ENCODE peak calls at places on chromosomes 7 and 10, in ten cellular contexts. R is heart left ventricle, I is mammary epithelial cell, U is GM23338, Q is IMR-90, T is left ventricle myocardium inferior, G is colonic mucosa, K is DND-41, W is fibroblast of lung, Z is foreskin keratinocyte. V is an unnamed sample. For H3K4me1, the result is how much of the 10 kb centered on the place peaks cover.

GRCh38 chr10:121368347-121369025 is 229.8 kb downstream of the FGFR2 start:
- DNase-seq in R (no peak), I (no peak), U (peak), Q (no peak), T (no peak), G (no peak), K (no peak), W (no peak), Z (no peak), V (no peak)

GRCh38 chr7:101598422-101598957 is 30.6 kb downstream of the MYL10 start:
- DNase-seq in R (no peak), I (peak), U (no peak), Q (no peak), T (no peak), G (peak), K (no peak), W (no peak), Z (peak), V (peak)

GRCh38 chr7:130943336-130943901 is 209.4 kb upstream of the KLF14 start:
- DNase-seq in R (no peak), I (peak), U (no peak), Q (peak), T (no peak), G (no peak), K (no peak), W (peak), Z (peak), V (no peak)

GRCh38 chr7:93165447-93165846 is 17.3 kb upstream of the SAMD9L start:
- DNase-seq in R (no peak), I (peak), U (no peak), Q (peak), T (no peak), G (no peak), K (no peak), W (peak), Z (no peak), V (no peak)

GRCh38 chr10:88147000-88147798 is 283.8 kb downstream of the PTEN start:
- DNase-seq in R (peak), I (no peak), U (no peak), Q (no peak), T (peak), G (peak), K (no peak), W (peak), Z (no peak), V (no peak)

GRCh38 chr10:29253096-29254029 is 35.5 kb upstream of the LYZL1 start:
- DNase-seq in R (peak), I (no peak), U (no peak), Q (no peak), T (no peak), G (no peak), K (no peak), W (no peak), Z (no peak), V (no peak)

GRCh38 chr10:119210633-119211032 is 3.3 kb downstream of the GRK5 start:
- DNase-seq in R (no peak), I (no peak), U (no peak), Q (no peak), T (no peak), G (no peak), K (no peak), W (no peak), Z (no peak), V (no peak)

GRCh38 chr7:30163231-30163894 is 28.6 kb downstream of the MTURN start:
- DNase-seq in R (peak), I (peak), U (no peak), Q (no peak), T (no peak), G (no peak), K (no peak), W (no peak), Z (peak), V (no peak)

GRCh38 chr7:2713370-2713769 is 25.4 kb downstream of the AMZ1 start:
- DNase-seq in R (peak), I (no peak), U (peak), Q (no peak), T (peak), G (no peak), K (no peak), W (peak), Z (no peak), V (no peak)

GRCh38 chr7:38280707-38281106 is 7.3 kb upstream of the TARP start:
- DNase-seq in R (no peak), I (no peak), U (no peak), Q (no peak), T (no peak), G (no peak), K (no peak), W (no peak), Z (no peak), V (no peak)

GRCh38 chr7:39592586-39592985 is 26.4 kb downstream of the YAE1 start:
- DNase-seq in R (no peak), I (peak), U (no peak), Q (peak), T (no peak), G (no peak), K (no peak), W (peak), Z (peak), V (no peak)

GRCh38 chr7:23002698-23003097 is 11.2 kb downstream of the HYCC1 start:
- DNase-seq in R (no peak), I (no peak), U (no peak), Q (no peak), T (no peak), G (no peak), K (no peak), W (no peak), Z (no peak), V (no peak)

GRCh38 chr10:73159038-73159648 is 8.7 kb downstream of the ECD start:
- DNase-seq in R (peak), I (peak), U (peak), Q (peak), T (no peak), G (peak), K (peak), W (peak), Z (peak), V (peak)

GRCh38 chr7:2643386-2644229 is 11.8 kb downstream of the TTYH3 start:
- DNase-seq in R (no peak), I (no peak), U (peak), Q (no peak), T (no peak), G (no peak), K (peak), W (no peak), Z (no peak), V (peak)

GRCh38 chr7:28957064-28957821 is 887 bp downstream of the TRIL start:
- DNase-seq in R (peak), I (no peak), U (peak), Q (no peak), T (peak), G (peak), K (no peak), W (peak), Z (peak), V (peak)

GRCh38 chr7:1526271-1526754 is 4.2 kb upstream of the MAFK start:
- DNase-seq in R (no peak), I (no peak), U (no peak), Q (no peak), T (no peak), G (no peak), K (no peak), W (no peak), Z (no peak), V (no peak)

GRCh38 chr7:70384891-70385290 is 747.1 kb upstream of the GALNT17 start:
- DNase-seq in R (no peak), I (peak), U (no peak), Q (peak), T (no peak), G (no peak), K (no peak), W (peak), Z (peak), V (no peak)

GRCh38 chr10:106960812-106961211 is 203.7 kb downstream of the SORCS1 start:
- DNase-seq in R (no peak), I (no peak), U (peak), Q (no peak), T (no peak), G (no peak), K (no peak), W (no peak), Z (no peak), V (no peak)

GRCh38 chr10:97718659-97719142 is 5.2 kb downstream of the MARVELD1 start:
- DNase-seq in R (no peak), I (peak), U (peak), Q (no peak), T (no peak), G (peak), K (no peak), W (peak), Z (peak), V (peak)

GRCh38 chr10:97721871-97722780 is 8.6 kb downstream of the MARVELD1 start:
- DNase-seq in R (no peak), I (no peak), U (no peak), Q (no peak), T (no peak), G (peak), K (no peak), W (no peak), Z (no peak), V (no peak)

GRCh38 chr10:97718178-97718577 is 4.6 kb downstream of the MARVELD1 start:
- DNase-seq in R (no peak), I (no peak), U (no peak), Q (no peak), T (no peak), G (no peak), K (no peak), W (no peak), Z (no peak), V (no peak)

GRCh38 chr10:97717627-97718026 is 4.1 kb downstream of the MARVELD1 start:
- DNase-seq in R (no peak), I (no peak), U (no peak), Q (no peak), T (no peak), G (no peak), K (no peak), W (no peak), Z (no peak), V (no peak)

GRCh38 chr10:97719602-97720001 is 6.1 kb downstream of the MARVELD1 start:
- DNase-seq in R (no peak), I (no peak), U (peak), Q (no peak), T (no peak), G (no peak), K (no peak), W (no peak), Z (no peak), V (no peak)
- H3K4me1 ChIP-seq in R (under half), I (under half), U (under half), Q (under half), T (half or more), G (under half), K (under half), W (under half), Z (under half), V (under half)

DNA sequence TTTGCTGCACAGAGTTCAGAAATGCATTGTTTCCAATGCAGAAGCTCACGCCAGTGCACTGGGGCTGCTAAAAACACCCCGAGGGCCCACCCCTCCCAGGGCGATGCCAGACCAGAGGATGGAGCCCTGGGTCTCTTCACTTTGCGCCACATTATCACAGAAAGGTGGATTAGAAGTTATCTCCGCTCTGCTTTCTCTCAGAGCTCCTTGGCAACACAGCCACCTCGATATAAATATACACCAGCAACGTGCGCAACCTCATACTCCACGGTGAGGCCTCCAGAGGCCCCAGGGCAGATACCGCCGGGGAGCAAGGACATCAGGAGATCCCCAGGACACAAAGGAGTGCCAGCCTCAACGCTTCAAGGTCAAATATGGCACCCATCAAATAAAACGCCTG is 121.0 kb upstream of the TBX20 start:
- DNase-seq in R (peak), I (no peak), U (no peak), Q (no peak), T (peak), G (no peak), K (no peak), W (no peak), Z (no peak), V (no peak)
- TF ChIP-seq CTCF in R (no peak), I (no peak), U (no peak), Q (no peak), T (no peak), G (no peak), K (no peak), W (no peak), Z (no peak), V (no peak)

DNA sequence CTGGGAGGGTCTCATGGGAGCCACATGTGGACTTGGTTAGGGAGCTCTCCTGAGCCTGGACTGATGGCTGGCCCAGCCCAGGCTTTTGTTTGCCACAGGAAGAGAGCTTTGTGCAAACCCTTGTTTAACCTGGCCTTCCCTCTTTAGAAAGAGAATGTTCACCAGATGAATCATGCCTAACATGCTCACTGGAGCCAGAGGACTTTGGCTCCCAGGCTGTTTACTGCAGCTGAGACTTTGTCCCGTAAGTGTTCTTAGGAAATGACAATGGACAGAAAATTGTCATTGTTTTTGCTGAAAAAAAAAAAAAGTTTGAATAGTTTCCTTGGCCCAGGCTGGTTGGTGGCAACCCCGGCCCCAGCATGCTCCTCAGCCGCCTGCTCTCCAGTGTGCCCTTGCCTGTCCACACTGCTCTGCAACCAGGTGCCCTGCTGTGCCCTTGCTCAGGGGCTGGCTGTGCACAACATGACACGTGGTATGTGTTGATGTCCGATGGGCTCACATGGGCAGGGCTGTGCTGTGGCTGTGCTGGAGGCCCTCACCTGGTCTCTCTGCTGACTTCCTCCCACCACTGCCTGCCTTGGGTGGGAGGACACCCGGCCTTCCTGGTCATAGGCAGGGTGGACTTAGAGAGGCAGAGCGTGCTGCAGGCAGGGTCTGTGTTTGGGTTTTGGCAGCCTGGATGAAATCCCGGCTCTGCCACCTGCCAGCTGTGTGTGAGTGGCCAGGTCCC is 215.3 kb upstream of the ZNF32 start:
- DNase-seq in R (peak), I (peak), U (no peak), Q (peak), T (peak), G (peak), K (no peak), W (peak), Z (peak), V (peak)
- H3K4me1 ChIP-seq in R (half or more), I (under half), U (under half), Q (under half), T (half or more), G (under half), K (under half), W (under half), Z (under half), V (under half)

GRCh38 chr10:99859585-99859984 is 77.1 kb downstream of the ABCC2 start:
- DNase-seq in R (no peak), I (no peak), U (peak), Q (no peak), T (no peak), G (no peak), K (peak), W (no peak), Z (no peak), V (no peak)
- TF ChIP-seq CTCF in R (no peak), I (peak), U (peak), Q (peak), T (no peak), G (no peak), K (peak), W (no peak), Z (peak), V (no peak)

GRCh38 chr10:13670311-13670710 is 83.5 kb downstream of the PRPF18 start:
- DNase-seq in R (peak), I (no peak), U (no peak), Q (no peak), T (no peak), G (no peak), K (no peak), W (no peak), Z (peak), V (no peak)

GRCh38 chr10:13671874-13672273 is 85.1 kb downstream of the PRPF18 start:
- DNase-seq in R (no peak), I (no peak), U (no peak), Q (no peak), T (no peak), G (no peak), K (no peak), W (no peak), Z (no peak), V (no peak)

GRCh38 chr10:13672505-13672904 is 85.7 kb downstream of the PRPF18 start:
- DNase-seq in R (no peak), I (no peak), U (peak), Q (no peak), T (no peak), G (no peak), K (no peak), W (peak), Z (no peak), V (no peak)

GRCh38 chr10:13668126-13668525 is 81.4 kb downstream of the PRPF18 start:
- DNase-seq in R (no peak), I (no peak), U (no peak), Q (no peak), T (no peak), G (no peak), K (no peak), W (no peak), Z (no peak), V (peak)

DNA sequence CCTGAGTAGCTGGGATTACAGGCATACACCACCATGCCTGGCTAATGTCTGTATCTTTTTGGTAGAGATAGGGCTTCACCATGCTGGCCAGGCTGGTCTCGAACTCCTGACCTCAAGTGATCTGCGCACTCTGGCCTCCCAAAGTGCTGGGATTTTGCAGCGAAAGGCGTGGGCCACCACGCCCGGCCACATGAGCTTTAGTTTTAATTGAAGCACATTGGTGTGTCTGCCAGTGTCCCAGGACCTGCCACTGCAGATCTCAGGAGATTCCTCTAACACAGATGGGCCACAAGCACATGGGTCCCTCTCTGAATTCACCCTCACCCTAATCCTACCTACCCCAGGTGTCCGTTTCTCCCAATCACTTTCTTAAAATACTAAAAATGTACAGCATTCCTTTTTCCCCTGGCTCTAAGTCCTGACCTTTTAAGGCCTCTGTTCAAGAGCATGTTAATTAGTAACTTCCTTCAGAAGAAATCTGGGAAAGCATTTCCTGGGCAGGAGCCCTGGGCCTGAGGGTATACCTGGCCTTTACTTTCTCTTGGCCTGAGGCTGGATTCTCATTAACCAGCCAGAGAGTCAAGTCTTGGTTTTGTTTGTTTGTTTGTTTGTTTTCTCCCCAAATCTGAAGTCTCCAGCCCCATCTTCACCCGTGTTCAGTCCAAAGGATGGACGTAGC is 82.6 kb downstream of the PRPF18 start:
- DNase-seq in R (no peak), I (no peak), U (no peak), Q (no peak), T (no peak), G (no peak), K (no peak), W (no peak), Z (no peak), V (no peak)
- H3K4me1 ChIP-seq in R (under half), I (under half), U (under half), Q (under half), T (under half), G (under half), K (under half), W (under half), Z (under half), V (under half)

DNA sequence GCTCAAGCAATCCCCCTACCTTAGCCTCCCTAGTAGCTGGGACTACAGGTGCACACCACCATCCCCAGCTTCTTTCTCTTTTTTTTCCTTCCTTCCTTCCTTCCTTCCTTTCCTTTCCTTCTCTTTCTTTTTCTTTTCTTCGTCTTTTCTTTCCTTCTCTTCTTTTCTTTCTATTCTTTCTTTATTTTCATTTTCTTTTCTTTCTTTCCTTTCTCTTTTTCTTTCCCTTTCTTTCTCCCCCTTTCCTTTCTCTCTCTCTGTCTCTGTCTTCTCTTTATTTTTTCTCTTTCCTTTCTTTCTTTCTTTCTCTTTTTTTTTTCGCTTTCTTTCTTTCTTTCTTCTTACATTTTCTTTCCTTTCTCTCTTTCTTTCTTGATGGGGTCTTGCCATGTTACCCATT is 621.3 kb downstream of the GALNT17 start:
- DNase-seq in R (no peak), I (no peak), U (no peak), Q (no peak), T (no peak), G (no peak), K (no peak), W (no peak), Z (no peak), V (no peak)
- TF ChIP-seq CTCF in R (no peak), I (no peak), U (no peak), Q (no peak), T (no peak), G (no peak), K (no peak), W (no peak), Z (no peak), V (no peak)

GRCh38 chr7:105748701-105749100 is 127.7 kb downstream of the ATXN7L1 start:
- DNase-seq in R (no peak), I (no peak), U (peak), Q (no peak), T (no peak), G (no peak), K (no peak), W (no peak), Z (no peak), V (no peak)

GRCh38 chr7:105741993-105742392 is 134.4 kb downstream of the ATXN7L1 start:
- DNase-seq in R (no peak), I (no peak), U (no peak), Q (no peak), T (no peak), G (no peak), K (no peak), W (no peak), Z (no peak), V (no peak)

GRCh38 chr7:105743351-105743812 is 133.0 kb downstream of the ATXN7L1 start:
- DNase-seq in R (no peak), I (no peak), U (peak), Q (peak), T (no peak), G (no peak), K (no peak), W (no peak), Z (no peak), V (no peak)

GRCh38 chr7:105742787-105743186 is 133.6 kb downstream of the ATXN7L1 start:
- DNase-seq in R (no peak), I (no peak), U (no peak), Q (no peak), T (no peak), G (no peak), K (no peak), W (no peak), Z (no peak), V (no peak)

GRCh38 chr7:105745681-105746330 is 130.6 kb downstream of the ATXN7L1 start:
- DNase-seq in R (no peak), I (no peak), U (peak), Q (no peak), T (no peak), G (no peak), K (no peak), W (no peak), Z (no peak), V (no peak)
- H3K4me1 ChIP-seq in R (under half), I (under half), U (under half), Q (under half), T (under half), G (under half), K (under half), W (under half), Z (under half), V (under half)

DNA sequence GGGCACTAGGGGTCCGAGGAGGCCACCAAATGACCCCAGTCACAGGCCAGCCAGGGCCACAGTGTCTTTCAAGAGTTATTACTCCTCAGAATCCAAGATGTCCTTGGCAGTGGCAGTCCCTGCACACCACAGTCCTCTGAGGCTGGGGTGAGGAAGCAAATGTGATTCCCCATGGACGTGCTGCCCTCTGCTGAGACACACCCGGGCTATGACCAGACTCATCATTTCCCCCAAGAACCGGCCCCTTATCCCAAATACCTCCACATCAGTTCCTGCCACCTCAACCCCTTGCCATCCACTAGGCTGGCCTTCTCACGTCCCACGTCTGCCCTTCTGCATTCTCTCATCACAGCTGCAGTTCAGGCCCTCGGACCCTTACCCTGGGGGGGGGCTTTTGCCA is 5.0 kb downstream of the PRKAG2 start:
- DNase-seq in R (peak), I (no peak), U (no peak), Q (no peak), T (peak), G (no peak), K (no peak), W (no peak), Z (no peak), V (no peak)
- TF ChIP-seq CTCF in R (no peak), I (no peak), U (no peak), Q (no peak), T (no peak), G (no peak), K (peak), W (no peak), Z (peak), V (no peak)